ENCODE peak calls at places on chromosome 18, in four cellular contexts. One of them, this sample, is unnamed.

GRCh38 chr18:58511306-58511705 is 117.6 kb downstream of the ALPK2 start:
- DNase-seq in H9: no peak
- DNase-seq in IMR-90: no peak
- DNase-seq in H1: no peak
- DNase-seq in this sample: no peak

GRCh38 chr18:78517973-78518372 is 461.6 kb upstream of the SALL3 start:
- DNase-seq in H1: no peak
- DNase-seq in H9: no peak
- DNase-seq in IMR-90: no peak
- DNase-seq in this sample: no peak

GRCh38 chr18:25650201-25650941 is 298.4 kb upstream of the ZNF521 start:
- DNase-seq in IMR-90: peak; percentile 97
- DNase-seq in H9: no peak
- DNase-seq in H1: no peak
- DNase-seq in this sample: no peak

GRCh38 chr18:616380-616995 is 19.7 kb downstream of the CLUL1 start:
- DNase-seq in H9: no peak
- DNase-seq in IMR-90: peak; percentile 58
- DNase-seq in H1: no peak
- DNase-seq in this sample: peak; percentile 41

GRCh38 chr18:51028201-51028805 is 1.7 kb upstream of the SMAD4 start:
- DNase-seq in IMR-90: peak; percentile 50
- DNase-seq in H1: no peak
- DNase-seq in H9: no peak
- DNase-seq in this sample: peak; percentile 55

GRCh38 chr18:21277578-21277977 is 35.5 kb downstream of the GREB1L start:
- DNase-seq in H1: no peak
- DNase-seq in IMR-90: no peak
- DNase-seq in H9: no peak
- DNase-seq in this sample: no peak

GRCh38 chr18:23067236-23067635 is 68.0 kb upstream of the CABLES1 start:
- DNase-seq in H1: no peak
- DNase-seq in IMR-90: peak; percentile 7
- DNase-seq in H9: no peak
- DNase-seq in this sample: no peak

GRCh38 chr18:73684651-73685050 is 463.0 kb downstream of the FBXO15 start:
- DNase-seq in H9: no peak
- DNase-seq in H1: no peak
- DNase-seq in IMR-90: peak; percentile 78
- DNase-seq in this sample: no peak

GRCh38 chr18:62198259-62198658 is 11.2 kb downstream of the RELCH start:
- DNase-seq in IMR-90: no peak
- DNase-seq in H1: no peak
- DNase-seq in H9: no peak
- DNase-seq in this sample: no peak

GRCh38 chr18:49973592-49973991 is 160.3 kb upstream of the ACAA2 start:
- DNase-seq in H1: no peak
- DNase-seq in IMR-90: no peak
- DNase-seq in H9: no peak
- DNase-seq in this sample: no peak

DNA sequence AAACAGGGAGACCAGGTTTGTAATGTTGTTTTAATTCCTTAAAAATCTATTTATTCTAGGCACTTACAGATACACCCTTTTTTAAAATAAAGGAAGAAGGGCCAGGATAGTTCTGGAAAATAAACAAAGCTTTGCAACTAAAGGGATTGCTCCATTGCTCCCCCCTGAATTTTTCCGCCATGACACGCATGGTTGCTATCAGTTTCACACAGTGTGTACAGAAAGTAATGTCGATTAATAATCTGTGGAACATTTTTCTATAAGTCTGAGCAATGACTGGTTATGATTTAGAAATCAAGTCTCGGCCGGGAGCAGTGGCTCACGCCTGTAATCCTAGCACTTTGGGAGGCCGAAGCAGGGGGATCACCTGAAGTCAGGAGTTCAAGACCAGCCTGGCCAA is 90.8 kb downstream of the GAREM1 start:
- DNase-seq in H9: no peak
- DNase-seq in H1: no peak
- DNase-seq in IMR-90: peak; percentile 58
- DNase-seq in this sample: no peak
- H3K27ac ChIP-seq in H9: no peak overlapping the region
- H3K27ac ChIP-seq in H1: no peak overlapping the region
- H3K27ac ChIP-seq in IMR-90: no peak overlapping the region
- H3K27ac ChIP-seq in this sample: no peak overlapping the region

GRCh38 chr18:48799724-48800315 is 150.9 kb downstream of the SMAD7 start:
- DNase-seq in H1: peak; percentile 28
- DNase-seq in IMR-90: no peak
- DNase-seq in H9: peak; percentile 11
- DNase-seq in this sample: no peak
- H3K4me2 ChIP-seq in H1: no peak overlapping the region
- H3K4me2 ChIP-seq in IMR-90: no peak overlapping the region
- H3K4me2 ChIP-seq in H9: no peak overlapping the region
- H3K4me2 ChIP-seq in this sample: no peak overlapping the region

GRCh38 chr18:3016584-3017292 is 3.8 kb upstream of the LPIN2 start:
- DNase-seq in H9: no peak
- DNase-seq in H1: no peak
- DNase-seq in IMR-90: no peak
- DNase-seq in this sample: no peak
- H4K5ac ChIP-seq in H9: no peak overlapping the region
- H4K5ac ChIP-seq in H1: no peak overlapping the region
- H4K5ac ChIP-seq in IMR-90: no peak overlapping the region
- H4K5ac ChIP-seq in this sample: no peak overlapping the region

GRCh38 chr18:68462148-68462547 is 252.8 kb downstream of the TMX3 start:
- DNase-seq in H1: no peak
- DNase-seq in H9: no peak
- DNase-seq in IMR-90: peak; percentile 7
- DNase-seq in this sample: no peak
- H3K27ac ChIP-seq in H1: no peak overlapping the region
- H3K27ac ChIP-seq in H9: no peak overlapping the region
- H3K27ac ChIP-seq in IMR-90: peak overlapping the region; percentile 64
- H3K27ac ChIP-seq in this sample: no peak overlapping the region

GRCh38 chr18:60740313-60740712 is 367.7 kb upstream of the MC4R start:
- DNase-seq in H1: no peak
- DNase-seq in H9: no peak
- DNase-seq in IMR-90: no peak
- DNase-seq in this sample: no peak
- H3K4me2 ChIP-seq in H1: no peak overlapping the region
- H3K4me2 ChIP-seq in H9: no peak overlapping the region
- H3K4me2 ChIP-seq in IMR-90: no peak overlapping the region
- H3K4me2 ChIP-seq in this sample: no peak overlapping the region

GRCh38 chr18:13308369-13308768 is 89.8 kb downstream of the LDLRAD4 start:
- DNase-seq in H1: no peak
- DNase-seq in IMR-90: no peak
- DNase-seq in H9: no peak
- DNase-seq in this sample: no peak
- H4K5ac ChIP-seq in H1: no peak overlapping the region
- H4K5ac ChIP-seq in IMR-90: no peak overlapping the region
- H4K5ac ChIP-seq in H9: no peak overlapping the region
- H4K5ac ChIP-seq in this sample: no peak overlapping the region

GRCh38 chr18:13381907-13382682 is 163.5 kb downstream of the LDLRAD4 start:
- DNase-seq in H9: no peak
- DNase-seq in H1: no peak
- DNase-seq in IMR-90: peak; percentile 21
- DNase-seq in this sample: no peak

GRCh38 chr18:13379930-13380665 is 161.5 kb downstream of the LDLRAD4 start:
- DNase-seq in H1: no peak
- DNase-seq in H9: no peak
- DNase-seq in IMR-90: no peak
- DNase-seq in this sample: no peak

GRCh38 chr18:13382683-13382989 is 164.1 kb downstream of the LDLRAD4 start:
- DNase-seq in H9: peak; percentile 12
- DNase-seq in IMR-90: no peak
- DNase-seq in H1: peak; percentile 28
- DNase-seq in this sample: no peak

GRCh38 chr18:13380671-13381070 is 162.1 kb downstream of the LDLRAD4 start:
- DNase-seq in H1: no peak
- DNase-seq in IMR-90: no peak
- DNase-seq in H9: no peak
- DNase-seq in this sample: no peak

DNA sequence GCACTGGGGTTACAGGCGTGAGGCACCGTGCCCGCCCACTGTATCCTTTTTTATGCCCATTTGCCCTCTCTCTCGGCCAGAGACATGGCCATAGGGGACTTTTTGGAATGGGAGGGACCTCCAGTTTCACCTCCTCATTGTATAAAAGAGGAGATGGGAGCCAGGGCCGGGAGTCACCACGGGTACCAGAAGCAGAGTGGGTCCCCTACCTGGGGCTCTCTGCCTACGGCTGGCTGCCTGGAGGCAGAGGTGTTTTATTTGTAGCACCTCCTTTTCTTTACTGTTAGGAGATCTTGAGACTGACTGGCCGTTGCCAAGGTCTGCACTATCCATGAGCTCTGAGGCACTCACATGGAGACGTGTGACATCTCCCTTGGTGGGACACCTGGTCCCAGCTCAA is 162.8 kb downstream of the LDLRAD4 start:
- DNase-seq in H9: no peak
- DNase-seq in H1: no peak
- DNase-seq in IMR-90: no peak
- DNase-seq in this sample: no peak
- H3K27ac ChIP-seq in H9: no peak overlapping the region
- H3K27ac ChIP-seq in H1: no peak overlapping the region
- H3K27ac ChIP-seq in IMR-90: no peak overlapping the region
- H3K27ac ChIP-seq in this sample: no peak overlapping the region

GRCh38 chr18:36031407-36031806 is 36.0 kb downstream of the RPRD1A start:
- DNase-seq in IMR-90: no peak
- DNase-seq in H9: no peak
- DNase-seq in H1: no peak
- DNase-seq in this sample: no peak

GRCh38 chr18:36034299-36034895 is 33.0 kb downstream of the RPRD1A start:
- DNase-seq in H9: no peak
- DNase-seq in IMR-90: no peak
- DNase-seq in H1: no peak
- DNase-seq in this sample: no peak

GRCh38 chr18:36035253-36035652 is 32.1 kb downstream of the RPRD1A start:
- DNase-seq in H1: no peak
- DNase-seq in IMR-90: no peak
- DNase-seq in H9: no peak
- DNase-seq in this sample: no peak

GRCh38 chr18:36028859-36029258 is 38.5 kb downstream of the RPRD1A start:
- DNase-seq in IMR-90: no peak
- DNase-seq in H1: no peak
- DNase-seq in H9: no peak
- DNase-seq in this sample: no peak

DNA sequence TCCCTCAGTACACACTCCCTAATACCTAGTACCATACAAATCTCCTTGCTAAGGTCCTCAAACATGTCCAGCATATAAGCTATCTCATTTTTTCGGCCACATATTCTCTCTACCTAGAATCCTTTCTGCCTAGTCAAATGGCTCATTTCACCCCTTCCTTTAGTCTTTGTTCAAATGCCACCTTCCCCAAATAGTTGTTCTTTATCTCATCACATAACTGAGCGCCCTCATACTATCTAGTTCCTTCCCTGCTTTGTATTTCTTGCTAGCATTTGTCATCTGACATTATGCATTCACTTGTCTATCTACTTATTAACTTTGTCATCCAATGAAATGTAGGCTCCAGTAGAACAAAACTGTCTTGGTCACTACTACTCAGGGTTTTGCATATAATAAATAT is 35.5 kb downstream of the RPRD1A start:
- DNase-seq in H1: no peak
- DNase-seq in H9: no peak
- DNase-seq in IMR-90: no peak
- DNase-seq in this sample: no peak
- H3K4me2 ChIP-seq in H1: no peak overlapping the region
- H3K4me2 ChIP-seq in H9: no peak overlapping the region
- H3K4me2 ChIP-seq in IMR-90: no peak overlapping the region
- H3K4me2 ChIP-seq in this sample: no peak overlapping the region